ENCODE peak calls at places on chromosomes 12 and 14, in five cellular contexts. Z is brain microvascular endothelial cell, Q is heart left ventricle, D is choroid plexus epithelial cell, T is neural progenitor cell. V is an unnamed sample.

GRCh38 chr14:67538501-67538900 is 5.4 kb downstream of the PLEKHH1 start:
- DNase-seq in Z (no peak), Q (no peak), D (no peak), T (peak), V (no peak)

GRCh38 chr14:65229431-65230286 is 127.3 kb upstream of the MAX start:
- DNase-seq in Z (no peak), Q (peak), D (peak), T (peak), V (no peak)

GRCh38 chr12:32181498-32182175 is 75.0 kb downstream of the BICD1 start:
- DNase-seq in Z (no peak), Q (no peak), D (no peak), T (no peak), V (no peak)

GRCh38 chr14:75506930-75507329 is 15.3 kb upstream of the BATF start:
- DNase-seq in Z (no peak), Q (no peak), D (no peak), T (no peak), V (no peak)

GRCh38 chr14:74934476-74935339 is 11.6 kb upstream of the RPS6KL1 start:
- DNase-seq in Z (no peak), Q (peak), D (no peak), T (peak), V (no peak)

GRCh38 chr12:2246358-2246757 is 193.6 kb downstream of the CACNA1C start:
- DNase-seq in Z (no peak), Q (no peak), D (no peak), T (no peak), V (no peak)

GRCh38 chr14:22973217-22974032 is 8.9 kb downstream of the AJUBA start:
- DNase-seq in Z (peak), Q (peak), D (peak), T (peak), V (no peak)

GRCh38 chr12:117069926-117070900 is 29.0 kb downstream of the TESC start:
- DNase-seq in Z (no peak), Q (no peak), D (no peak), T (peak), V (no peak)

GRCh38 chr12:90010089-90010488 is 301.5 kb upstream of the ATP2B1 start:
- DNase-seq in Z (peak), Q (no peak), D (peak), T (peak), V (no peak)

GRCh38 chr14:26363689-26364088 is 234.1 kb downstream of the NOVA1 start:
- DNase-seq in Z (no peak), Q (no peak), D (no peak), T (no peak), V (no peak)

GRCh38 chr14:103066399-103066798 is 9.1 kb upstream of the CDC42BPB start:
- DNase-seq in Z (no peak), Q (peak), D (no peak), T (no peak), V (no peak)

GRCh38 chr14:47186491-47186890 is 488.9 kb downstream of the MDGA2 start:
- DNase-seq in Z (no peak), Q (no peak), D (peak), T (no peak), V (no peak)

GRCh38 chr14:99579903-99580570 is 24.0 kb downstream of the CCDC85C start:
- DNase-seq in Z (peak), Q (no peak), D (no peak), T (peak), V (no peak)

GRCh38 chr14:68679746-68680467 is 113.0 kb downstream of the ZFP36L1 start:
- DNase-seq in Z (no peak), Q (no peak), D (no peak), T (no peak), V (no peak)

GRCh38 chr12:11584213-11584855 is 65.1 kb upstream of the ETV6 start:
- DNase-seq in Z (no peak), Q (no peak), D (no peak), T (no peak), V (no peak)

GRCh38 chr12:26119391-26119981 is 5.4 kb downstream of the BHLHE41 start:
- DNase-seq in Z (peak), Q (no peak), D (peak), T (peak), V (no peak)

GRCh38 chr12:31331242-31331641 is 5.3 kb upstream of the SINHCAF start:
- DNase-seq in Z (no peak), Q (no peak), D (no peak), T (no peak), V (no peak)

GRCh38 chr14:102484316-102484715 is 25.3 kb downstream of the ANKRD9 start:
- DNase-seq in Z (no peak), Q (no peak), D (no peak), T (no peak), V (peak)

GRCh38 chr14:95229749-95230148 is 72.4 kb upstream of the DICER1 start:
- DNase-seq in Z (no peak), Q (no peak), D (no peak), T (no peak), V (no peak)

GRCh38 chr12:70049596-70050360 is 193.5 kb upstream of the CNOT2 start:
- DNase-seq in Z (no peak), Q (no peak), D (no peak), T (no peak), V (no peak)

DNA sequence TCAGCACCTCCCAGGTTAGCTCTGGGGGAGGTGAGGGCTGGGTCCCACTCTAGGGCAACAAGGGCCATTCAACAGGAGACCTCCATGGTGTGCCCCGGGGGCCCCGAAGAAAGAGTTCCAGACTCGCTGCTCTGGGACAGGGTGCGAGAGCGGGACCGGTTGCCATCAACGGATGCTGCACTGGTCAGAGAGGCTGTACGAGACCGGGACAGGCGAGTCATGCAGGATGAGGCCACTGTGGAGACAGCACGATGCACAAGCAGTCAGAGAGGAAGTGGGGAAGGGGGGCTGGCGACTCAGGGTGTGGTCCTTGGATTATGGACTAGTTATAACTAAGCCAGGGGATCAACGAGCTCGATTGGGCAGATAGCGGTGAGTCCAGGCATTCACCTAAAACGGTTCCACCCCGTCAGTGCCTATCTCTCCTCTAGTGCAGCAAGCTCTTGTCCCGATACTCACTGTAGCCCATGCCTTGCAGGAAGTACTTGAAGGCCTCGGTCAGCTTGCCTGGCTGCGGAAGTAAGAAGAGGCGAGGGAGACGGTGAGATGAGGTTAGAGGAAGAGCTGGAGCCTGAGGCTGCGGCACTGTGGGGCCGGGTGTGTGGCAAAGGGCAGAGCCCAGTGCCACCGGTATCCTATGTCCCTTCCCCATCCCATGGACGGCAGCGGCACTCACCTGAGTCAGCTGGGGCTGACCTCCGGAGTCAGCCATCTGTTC is 7.2 kb downstream of the NDRG2 start:
- DNase-seq in Z (no peak), Q (no peak), D (no peak), T (no peak), V (no peak)
- TF ChIP-seq CTCF in Z (no peak), Q (no peak), D (no peak), T (no peak), V (no peak)

GRCh38 chr12:92574911-92575570 is 127.7 kb upstream of the PLEKHG7 start:
- DNase-seq in Z (no peak), Q (no peak), D (no peak), T (peak), V (no peak)

GRCh38 chr12:92573104-92573503 is 129.7 kb upstream of the PLEKHG7 start:
- DNase-seq in Z (no peak), Q (no peak), D (no peak), T (no peak), V (no peak)

GRCh38 chr12:92571844-92572543 is 130.8 kb upstream of the PLEKHG7 start:
- DNase-seq in Z (no peak), Q (no peak), D (no peak), T (no peak), V (no peak)

GRCh38 chr12:92571169-92571568 is 131.6 kb upstream of the PLEKHG7 start:
- DNase-seq in Z (no peak), Q (no peak), D (no peak), T (no peak), V (no peak)

DNA sequence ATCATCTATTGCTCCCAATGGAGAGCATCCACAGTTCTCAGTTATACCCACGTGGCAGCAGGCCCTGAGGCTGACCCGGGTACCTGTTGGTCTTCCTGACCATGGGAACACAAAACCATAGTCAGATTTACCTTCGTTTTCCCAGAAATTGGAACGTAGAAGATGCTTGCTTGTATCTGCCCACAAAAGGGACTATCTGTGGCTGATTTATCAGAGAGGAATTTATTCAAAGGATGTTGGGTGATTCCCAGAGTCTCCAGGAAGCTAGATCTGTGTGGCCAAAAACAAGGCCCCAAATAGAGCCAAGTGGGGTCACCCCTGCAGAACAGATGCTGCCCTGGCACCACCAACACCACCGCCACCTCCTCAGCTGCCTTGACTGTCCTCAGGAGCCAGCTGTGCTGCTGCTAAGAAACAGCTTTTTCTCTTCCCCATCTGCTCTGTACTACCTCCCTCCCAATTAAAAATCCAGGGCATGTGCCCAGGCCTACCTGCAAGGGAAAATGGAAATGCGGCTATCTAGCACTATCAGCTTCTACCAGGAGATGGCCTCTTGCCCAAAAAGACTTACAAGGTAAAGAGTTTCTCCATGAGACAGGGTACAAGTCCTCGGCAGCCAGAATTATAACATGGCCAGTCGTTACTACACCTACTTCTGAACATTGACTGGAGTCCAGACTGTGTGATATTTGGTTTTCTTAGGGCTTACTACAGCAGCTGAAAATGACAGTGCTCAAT is 128.6 kb upstream of the PLEKHG7 start:
- DNase-seq in Z (peak), Q (no peak), D (peak), T (peak), V (no peak)
- TF ChIP-seq CTCF in Z (peak), Q (no peak), D (peak), T (peak), V (peak)

GRCh38 chr14:77318006-77318553 is 2.6 kb downstream of the POMT2 start:
- DNase-seq in Z (no peak), Q (no peak), D (no peak), T (no peak), V (no peak)

GRCh38 chr14:77322951-77323350 is 2.1 kb downstream of the GSTZ1 start:
- DNase-seq in Z (no peak), Q (no peak), D (no peak), T (no peak), V (no peak)

GRCh38 chr14:77322209-77322902 is 1.5 kb downstream of the GSTZ1 start:
- DNase-seq in Z (no peak), Q (no peak), D (no peak), T (no peak), V (no peak)

GRCh38 chr14:77319416-77319815 is 1.3 kb downstream of the POMT2 start:
- DNase-seq in Z (no peak), Q (no peak), D (no peak), T (no peak), V (no peak)

DNA sequence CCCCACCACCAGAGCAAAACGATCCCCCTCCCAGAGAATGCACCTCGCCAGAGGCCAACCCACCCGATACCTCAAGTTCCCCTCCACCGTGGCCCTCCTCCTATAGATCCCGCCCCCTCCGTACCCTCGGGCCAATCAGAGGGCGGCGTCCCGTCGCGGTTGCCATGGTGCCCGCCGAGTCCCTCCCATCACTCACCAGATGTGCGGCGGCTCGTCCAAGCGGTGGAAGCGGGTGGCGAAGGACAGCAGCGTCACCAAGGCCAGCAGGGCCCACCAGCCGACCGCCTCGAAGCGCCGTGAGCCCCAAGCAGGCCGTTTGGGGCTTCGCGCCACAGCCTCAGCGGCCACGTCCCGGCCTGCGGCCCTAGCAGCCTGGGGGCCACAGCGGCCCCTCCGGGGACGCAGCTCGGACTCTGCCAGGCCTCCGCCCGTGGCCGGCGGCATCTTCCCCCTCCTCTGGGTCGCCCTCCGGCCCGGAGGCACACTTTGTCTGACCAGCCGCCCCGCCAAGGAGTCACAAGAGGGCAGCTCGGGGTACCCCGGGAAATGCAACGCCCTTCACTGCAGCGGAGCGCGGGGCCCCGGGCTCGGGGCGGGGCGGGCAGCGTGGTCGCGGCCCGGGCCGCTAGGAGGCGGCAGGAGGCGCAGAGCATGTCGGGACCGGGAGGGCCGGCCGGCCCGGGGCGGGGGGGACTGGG is at the start of gene POMT2:
- DNase-seq in Z (peak), Q (peak), D (peak), T (peak), V (peak)
- TF ChIP-seq CTCF in Z (peak), Q (peak), D (no peak), T (peak), V (peak)

GRCh38 chr12:94193623-94194022 is 45.2 kb downstream of the PLXNC1 start:
- DNase-seq in Z (no peak), Q (no peak), D (no peak), T (no peak), V (no peak)

GRCh38 chr12:94193168-94193567 is 44.8 kb downstream of the PLXNC1 start:
- DNase-seq in Z (no peak), Q (no peak), D (no peak), T (no peak), V (no peak)

GRCh38 chr12:94192506-94192905 is 44.1 kb downstream of the PLXNC1 start:
- DNase-seq in Z (no peak), Q (no peak), D (no peak), T (no peak), V (no peak)

GRCh38 chr12:94198469-94198868 is 50.1 kb downstream of the PLXNC1 start:
- DNase-seq in Z (no peak), Q (no peak), D (no peak), T (no peak), V (no peak)

GRCh38 chr12:94195483-94195882 is 47.1 kb downstream of the PLXNC1 start:
- DNase-seq in Z (no peak), Q (no peak), D (no peak), T (no peak), V (no peak)
- TF ChIP-seq CTCF in Z (peak), Q (no peak), D (peak), T (peak), V (no peak)

DNA sequence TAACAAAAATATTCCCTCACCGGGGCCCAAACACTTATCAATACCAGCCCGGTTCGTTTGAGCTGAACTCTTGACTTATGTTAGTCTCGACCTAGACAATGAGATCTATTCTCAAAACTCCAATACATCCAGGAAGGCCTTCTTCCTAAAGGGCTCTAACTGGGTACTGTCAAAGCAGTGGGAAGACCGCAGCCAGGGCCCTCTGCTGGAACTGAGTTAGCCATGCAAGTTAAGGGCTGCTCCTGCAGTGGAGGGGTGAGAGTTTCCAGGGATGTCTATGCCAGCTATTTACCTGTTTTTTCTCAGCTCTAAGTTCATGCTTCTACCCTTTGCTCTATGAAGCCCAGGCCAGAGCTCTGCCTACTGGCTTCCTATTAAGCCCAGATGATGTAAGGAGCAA is 348.8 kb downstream of the GXYLT1 start:
- DNase-seq in Z (no peak), Q (no peak), D (no peak), T (peak), V (no peak)
- TF ChIP-seq CTCF in Z (no peak), Q (no peak), D (no peak), T (peak), V (peak)

GRCh38 chr14:89566644-89567411 is 149.8 kb upstream of the FOXN3 start:
- DNase-seq in Z (no peak), Q (no peak), D (no peak), T (no peak), V (no peak)
- TF ChIP-seq CTCF in Z (no peak), Q (no peak), D (no peak), T (no peak), V (no peak)

GRCh38 chr12:93567174-93567573 is 5.3 kb upstream of the SOCS2 start:
- DNase-seq in Z (no peak), Q (no peak), D (no peak), T (no peak), V (no peak)

GRCh38 chr12:93565760-93566159 is 6.7 kb upstream of the SOCS2 start:
- DNase-seq in Z (no peak), Q (no peak), D (no peak), T (no peak), V (no peak)

GRCh38 chr12:93568091-93568490 is 4.4 kb upstream of the SOCS2 start:
- DNase-seq in Z (no peak), Q (no peak), D (no peak), T (no peak), V (no peak)

GRCh38 chr12:93569301-93569655 is 3.2 kb upstream of the SOCS2 start:
- DNase-seq in Z (no peak), Q (no peak), D (no peak), T (no peak), V (no peak)

DNA sequence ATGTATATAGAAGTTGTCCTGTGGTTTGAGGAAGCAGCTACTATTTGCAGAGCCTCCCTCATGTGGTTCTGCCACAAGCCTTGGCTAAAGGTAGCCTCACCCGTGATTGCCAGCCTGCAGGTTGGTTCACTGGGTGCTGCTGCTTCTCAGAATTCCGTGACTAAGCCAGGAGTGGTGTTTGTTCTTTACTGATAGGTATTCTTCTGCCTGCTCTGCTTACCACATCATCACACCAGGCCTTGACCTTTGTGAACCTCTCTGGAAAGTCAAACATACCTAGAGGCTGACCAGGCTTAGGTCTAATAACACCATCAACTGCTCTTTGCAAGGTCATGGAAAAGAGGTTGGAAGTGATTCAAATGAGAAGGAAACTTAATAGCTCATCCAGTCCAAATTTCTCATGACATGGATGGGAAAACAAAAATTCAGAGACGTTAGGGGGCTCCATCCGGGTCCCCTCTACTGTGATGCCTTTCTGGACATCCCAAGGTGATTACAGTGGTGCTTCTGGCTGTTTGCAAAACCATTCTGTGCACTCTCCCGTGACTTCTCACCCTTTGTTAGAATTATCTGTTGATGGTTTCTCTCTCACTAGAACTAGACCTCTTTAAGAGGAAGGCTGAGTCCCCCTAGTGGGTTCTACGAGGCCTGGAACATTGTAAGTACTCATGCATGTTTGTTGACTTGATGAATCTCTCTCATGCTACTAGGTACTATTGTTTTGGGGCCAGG is 8.5 kb upstream of the SOCS2 start:
- DNase-seq in Z (no peak), Q (no peak), D (peak), T (peak), V (no peak)
- TF ChIP-seq CTCF in Z (peak), Q (peak), D (peak), T (peak), V (peak)

DNA sequence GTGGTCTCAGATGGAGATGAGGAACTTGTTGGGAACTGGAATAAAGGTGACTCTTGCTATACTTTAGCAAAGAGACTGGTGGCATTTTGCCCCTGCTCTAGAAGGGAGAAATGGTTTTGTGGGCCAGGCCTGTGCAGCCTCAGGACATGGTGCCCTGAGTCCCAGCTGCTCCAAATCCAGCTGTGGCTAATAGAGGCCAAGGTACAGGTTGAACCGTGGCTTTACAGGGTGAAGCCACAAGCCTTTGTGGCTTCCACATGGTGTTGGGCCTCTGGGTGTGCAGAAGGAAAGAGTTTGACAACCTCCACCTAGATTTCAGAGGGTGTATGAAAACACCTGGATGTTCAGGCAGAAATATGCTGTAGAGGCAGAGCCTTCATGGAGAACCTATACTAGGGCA is 586.0 kb downstream of the FLRT2 start:
- DNase-seq in Z (no peak), Q (no peak), D (no peak), T (no peak), V (no peak)
- TF ChIP-seq CTCF in Z (no peak), Q (no peak), D (no peak), T (no peak), V (no peak)

V was measured in chondrocyte.